ENCODE peak calls at places on chromosomes 7 and 10, in four cellular contexts. U, V, F and L are unnamed samples.

GRCh38 chr10:49407552-49408137 is 11.8 kb upstream of the DRGX start:
- DNase-seq in V (peak), U (no peak), F (peak), L (no peak)

GRCh38 chr10:128263891-128264688 is 137.9 kb upstream of the MKI67 start:
- DNase-seq in V (peak), U (no peak), F (peak), L (no peak)

GRCh38 chr10:514137-514671 is 175.3 kb downstream of the DIP2C start:
- DNase-seq in F (no peak), U (no peak), V (peak), L (no peak)

GRCh38 chr10:71252195-71252594 is 39.8 kb downstream of the UNC5B start:
- DNase-seq in V (no peak), F (no peak), U (no peak), L (no peak)

GRCh38 chr10:86642499-86642898 is 11.8 kb upstream of the OPN4 start:
- DNase-seq in V (no peak), F (peak), U (no peak), L (no peak)

GRCh38 chr7:151137841-151138540 is 29.5 kb downstream of the GBX1 start:
- DNase-seq in U (no peak), V (peak), F (no peak), L (no peak)

GRCh38 chr7:44326261-44327125 is 1.1 kb upstream of the CAMK2B start:
- DNase-seq in V (peak), U (peak), F (peak), L (no peak)

GRCh38 chr10:93218386-93218785 is 144.7 kb downstream of the CYP26A1 start:
- DNase-seq in V (no peak), F (no peak), U (no peak), L (no peak)

GRCh38 chr10:76082956-76083355 is 651.5 kb downstream of the LRMDA start:
- DNase-seq in V (no peak), U (no peak), F (no peak), L (no peak)

GRCh38 chr10:94613-95012 is 40.6 kb upstream of the ZMYND11 start:
- DNase-seq in U (no peak), V (no peak), F (no peak), L (no peak)

GRCh38 chr7:77427996-77428603 is 12.0 kb upstream of the GSAP start:
- DNase-seq in F (no peak), V (no peak), U (no peak), L (peak)

GRCh38 chr10:17257466-17258321 is 29.7 kb downstream of the VIM start:
- DNase-seq in F (peak), U (no peak), V (no peak), L (peak)

GRCh38 chr10:16316733-16317132 is 120.1 kb upstream of the PTER start:
- DNase-seq in F (no peak), U (no peak), V (no peak), L (no peak)

GRCh38 chr10:104143829-104144228 is 21.9 kb downstream of the SFR1 start:
- DNase-seq in F (no peak), U (no peak), V (no peak), L (no peak)

GRCh38 chr7:128911441-128912031 is 1.0 kb upstream of the KCP start:
- DNase-seq in V (peak), F (no peak), U (no peak), L (no peak)

GRCh38 chr7:154862153-154862791 is 140.7 kb downstream of the PAXIP1 start:
- DNase-seq in F (no peak), U (no peak), V (no peak), L (no peak)

GRCh38 chr7:114652041-114652440 is 237.4 kb downstream of the FOXP2 start:
- DNase-seq in F (no peak), U (no peak), V (no peak), L (no peak)

GRCh38 chr10:7085913-7086589 is 324.8 kb downstream of the SFMBT2 start:
- DNase-seq in V (no peak), U (no peak), F (no peak), L (no peak)

GRCh38 chr10:34364253-34365037 is 450.7 kb downstream of the PARD3 start:
- DNase-seq in V (no peak), U (no peak), F (no peak), L (no peak)

GRCh38 chr10:11403116-11403515 is 208.3 kb downstream of the USP6NL start:
- DNase-seq in F (no peak), U (no peak), V (no peak), L (no peak)

GRCh38 chr10:15141136-15142067 is 27.1 kb downstream of the NMT2 start:
- DNase-seq in F (no peak), V (no peak), U (no peak), L (no peak)

GRCh38 chr7:25091129-25091528 is 33.9 kb downstream of the CYCS start:
- DNase-seq in F (no peak), V (no peak), U (no peak), L (no peak)

GRCh38 chr7:72275412-72276070 is 136.6 kb downstream of the CALN1 start:
- DNase-seq in V (no peak), U (no peak), F (no peak), L (no peak)

GRCh38 chr7:140638311-140638791 is 2.3 kb downstream of the DENND2A start:
- DNase-seq in U (no peak), F (peak), V (no peak), L (no peak)

GRCh38 chr10:16777473-16778370 is 39.5 kb downstream of the RSU1 start:
- DNase-seq in U (no peak), F (no peak), V (no peak), L (no peak)

GRCh38 chr7:108824840-108825540 is 255.3 kb downstream of the DNAJB9 start:
- DNase-seq in U (no peak), V (no peak), F (no peak), L (no peak)

GRCh38 chr10:71132321-71132810 is 80.0 kb upstream of the UNC5B start:
- DNase-seq in V (no peak), U (peak), F (no peak), L (no peak)

GRCh38 chr7:25857376-25858067 is 294.5 kb upstream of the NFE2L3 start:
- DNase-seq in V (no peak), U (no peak), F (peak), L (no peak)

GRCh38 chr7:83866587-83866986 is 217.6 kb upstream of the SEMA3E start:
- DNase-seq in V (no peak), U (no peak), F (no peak), L (no peak)

GRCh38 chr7:8063706-8064297 is 95.2 kb downstream of the GLCCI1 start:
- DNase-seq in U (no peak), F (no peak), V (no peak), L (no peak)

GRCh38 chr10:19710600-19710999 is 105.6 kb upstream of the PLXDC2 start:
- DNase-seq in F (no peak), V (no peak), U (no peak), L (no peak)

GRCh38 chr7:22672892-22673637 is 53.9 kb upstream of the IL6 start:
- DNase-seq in V (no peak), U (no peak), F (no peak), L (no peak)

GRCh38 chr7:117800841-117801240 is 72.4 kb downstream of the CTTNBP2 start:
- DNase-seq in V (no peak), U (no peak), F (no peak), L (no peak)

DNA sequence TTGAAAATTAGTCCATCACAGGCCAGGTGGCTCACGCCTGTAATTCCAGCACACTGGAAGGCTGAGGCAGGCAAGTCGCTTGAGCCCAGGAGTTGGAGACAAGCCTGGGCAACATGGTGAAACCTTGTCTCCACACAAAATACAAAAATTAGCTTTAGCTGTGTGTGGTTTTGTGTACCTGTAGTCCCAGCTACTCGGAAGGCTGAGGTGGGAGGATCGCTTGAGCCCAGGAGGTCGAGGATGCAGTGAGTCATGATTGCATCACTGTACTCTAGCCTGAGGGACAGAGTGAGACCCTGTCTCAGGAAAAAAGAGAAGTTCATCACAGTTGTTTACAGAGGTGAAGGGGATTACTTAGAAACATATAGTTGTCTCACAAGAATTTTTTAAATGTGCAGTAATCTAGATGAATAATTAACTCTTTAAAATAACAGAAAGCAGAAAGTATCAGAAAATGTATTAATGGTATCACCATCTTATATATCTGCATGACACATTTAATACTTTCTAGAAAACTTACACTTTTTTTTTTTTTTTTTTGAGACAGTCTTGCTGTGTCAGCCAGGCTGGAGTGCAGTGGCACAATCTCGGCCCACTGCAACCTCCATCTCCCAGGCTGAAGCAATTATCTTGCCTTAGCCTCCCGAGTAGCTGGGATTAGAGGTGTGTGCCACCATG is 8.9 kb downstream of the LCOR start:
- DNase-seq in V (no peak), F (no peak), U (no peak), L (peak)
- TF ChIP-seq POLR2A in V (no peak), F (no peak), U (no peak), L (no peak)

GRCh38 chr10:47031251-47031952 is 120.2 kb downstream of the PTPN20 start:
- DNase-seq in U (no peak), V (peak), F (no peak), L (peak)
- TF ChIP-seq CTCF in U (no peak), V (no peak), F (no peak), L (no peak)

GRCh38 chr7:134892002-134892693 is 94.2 kb upstream of the AGBL3 start:
- DNase-seq in U (no peak), F (no peak), V (no peak), L (no peak)
- TF ChIP-seq POLR2A in U (no peak), F (no peak), V (no peak), L (no peak)

GRCh38 chr7:111098011-111098925 is 7.3 kb downstream of the LRRN3 start:
- DNase-seq in U (no peak), F (no peak), V (no peak), L (no peak)
- TF ChIP-seq CTCF in U (peak), F (no peak), V (no peak), L (peak)

DNA sequence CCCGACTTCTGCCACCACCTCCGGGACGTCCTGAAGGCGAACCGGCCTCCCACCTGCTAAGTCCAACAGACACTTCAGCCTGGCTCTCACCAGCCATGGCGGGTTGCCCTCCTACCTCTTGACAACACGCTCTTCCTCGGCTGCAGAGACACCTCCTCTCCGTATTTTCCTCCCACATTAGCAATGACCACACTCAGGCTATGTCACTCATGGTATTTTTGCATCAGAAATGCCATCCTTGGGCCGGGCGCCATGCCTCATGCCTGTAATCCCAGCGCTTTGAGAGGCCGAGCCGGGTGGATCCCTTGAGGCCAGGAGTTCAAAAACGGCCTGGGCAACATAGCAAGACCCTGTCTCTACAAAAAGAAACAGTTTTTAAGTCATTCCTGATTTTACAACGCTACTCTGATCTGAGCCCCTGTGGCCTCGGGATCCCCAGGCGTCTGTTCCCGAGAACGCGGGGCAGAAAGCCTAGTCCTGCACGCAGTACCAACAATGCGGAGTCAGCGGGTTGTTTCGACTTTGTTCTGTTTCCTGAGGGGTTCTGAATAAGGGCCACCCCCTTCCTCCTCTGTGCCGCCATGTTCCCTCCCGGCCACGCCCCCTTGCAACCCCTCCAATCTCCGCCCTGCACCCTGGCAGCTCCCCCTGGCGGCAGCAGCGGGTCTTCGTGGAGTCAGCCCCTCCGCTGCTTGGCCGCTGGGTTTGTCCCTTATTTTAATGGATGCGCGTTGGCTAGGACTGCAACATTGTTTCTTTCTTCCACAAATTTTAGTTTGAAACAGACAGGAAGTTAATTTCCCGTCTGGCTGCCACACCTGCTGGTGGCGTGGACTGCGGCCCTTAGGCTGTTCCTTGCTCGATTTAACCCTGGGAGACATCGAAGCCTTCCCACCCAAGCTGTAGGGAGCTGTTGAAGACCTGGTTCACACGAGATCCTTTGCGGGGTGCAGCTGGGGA is 9.7 kb upstream of the ZFAND2A start:
- DNase-seq in V (peak), F (peak), U (no peak), L (peak)
- TF ChIP-seq POLR2A in V (no peak), F (no peak), U (no peak), L (no peak)

GRCh38 chr10:131819241-131820072 is 81.4 kb upstream of the PPP2R2D start:
- DNase-seq in F (no peak), U (peak), V (no peak), L (peak)

GRCh38 chr10:131816941-131817700 is 83.7 kb upstream of the PPP2R2D start:
- DNase-seq in U (no peak), V (no peak), F (no peak), L (no peak)

GRCh38 chr10:131820626-131821025 is 80.2 kb upstream of the PPP2R2D start:
- DNase-seq in F (no peak), U (peak), V (no peak), L (no peak)

GRCh38 chr10:131817866-131818509 is 82.8 kb upstream of the PPP2R2D start:
- DNase-seq in F (no peak), U (peak), V (no peak), L (peak)

GRCh38 chr10:131818510-131819234 is 82.1 kb upstream of the PPP2R2D start:
- DNase-seq in F (no peak), V (no peak), U (peak), L (peak)
- TF ChIP-seq CTCF in F (no peak), V (no peak), U (no peak), L (no peak)